ENCODE peak calls at places on chromosomes 12 and 14, in four cellular contexts. One of them, this sample, is unnamed. For H3K27me3, the result is how much of the 10 kb centered on the place peaks cover.

GRCh38 chr14:75079521-75079920 is 10.1 kb downstream of the ZC2HC1C start:
- DNase-seq in Caco-2: no peak
- DNase-seq in heart right ventricle: no peak
- DNase-seq in ovary: no peak
- DNase-seq in this sample: no peak

GRCh38 chr12:12788675-12789368 is 3.4 kb downstream of the APOLD1 start:
- DNase-seq in Caco-2: peak
- DNase-seq in ovary: peak
- DNase-seq in heart right ventricle: peak
- DNase-seq in this sample: no peak

GRCh38 chr14:49594347-49595089 is 4.2 kb upstream of the LRR1 start:
- DNase-seq in ovary: no peak
- DNase-seq in Caco-2: peak
- DNase-seq in heart right ventricle: no peak
- DNase-seq in this sample: no peak

GRCh38 chr14:22549981-22550670 is 38.9 kb downstream of the DAD1 start:
- DNase-seq in Caco-2: no peak
- DNase-seq in heart right ventricle: no peak
- DNase-seq in ovary: no peak
- DNase-seq in this sample: no peak

GRCh38 chr14:91323671-91324605 is 79.4 kb upstream of the GPR68 start:
- DNase-seq in heart right ventricle: peak
- DNase-seq in ovary: peak
- DNase-seq in Caco-2: peak
- DNase-seq in this sample: peak

GRCh38 chr14:59343585-59343984 is 121.6 kb downstream of the GPR135 start:
- DNase-seq in Caco-2: no peak
- DNase-seq in ovary: no peak
- DNase-seq in heart right ventricle: peak
- DNase-seq in this sample: no peak

GRCh38 chr14:38882533-38882932 is 220.5 kb downstream of the SEC23A start:
- DNase-seq in ovary: no peak
- DNase-seq in Caco-2: no peak
- DNase-seq in heart right ventricle: no peak
- DNase-seq in this sample: no peak

GRCh38 chr12:25119020-25119419 is 75.9 kb downstream of the DNAI7 start:
- DNase-seq in ovary: no peak
- DNase-seq in Caco-2: no peak
- DNase-seq in heart right ventricle: no peak
- DNase-seq in this sample: no peak

GRCh38 chr14:45089813-45090212 is 5.9 kb downstream of the PRPF39 start:
- DNase-seq in Caco-2: no peak
- DNase-seq in ovary: no peak
- DNase-seq in heart right ventricle: no peak
- DNase-seq in this sample: no peak

GRCh38 chr14:30223385-30223785 is 295.7 kb upstream of the PRKD1 start:
- DNase-seq in ovary: peak
- DNase-seq in Caco-2: no peak
- DNase-seq in heart right ventricle: peak
- DNase-seq in this sample: peak

GRCh38 chr12:12221560-12221959 is 45.3 kb downstream of the LRP6 start:
- DNase-seq in ovary: no peak
- DNase-seq in heart right ventricle: no peak
- DNase-seq in Caco-2: no peak
- DNase-seq in this sample: no peak

GRCh38 chr12:6612247-6612646 is 5.1 kb upstream of the CHD4 start:
- DNase-seq in heart right ventricle: no peak
- DNase-seq in ovary: peak
- DNase-seq in Caco-2: no peak
- DNase-seq in this sample: no peak
- H3K4me3 ChIP-seq in heart right ventricle: no peak
- H3K4me3 ChIP-seq in ovary: no peak
- H3K4me3 ChIP-seq in Caco-2: no peak
- H3K4me3 ChIP-seq in this sample: no peak

GRCh38 chr12:83261998-83262397 is 575.3 kb downstream of the TMTC2 start:
- DNase-seq in Caco-2: no peak
- DNase-seq in heart right ventricle: no peak
- DNase-seq in ovary: no peak
- DNase-seq in this sample: no peak
- TF ChIP-seq CTCF in Caco-2: peak
- TF ChIP-seq CTCF in heart right ventricle: no peak
- TF ChIP-seq CTCF in ovary: no peak
- TF ChIP-seq CTCF in this sample: no peak

GRCh38 chr12:48981757-48982157 is 3.6 kb downstream of the WNT1 start:
- DNase-seq in ovary: no peak
- DNase-seq in Caco-2: no peak
- DNase-seq in heart right ventricle: no peak
- DNase-seq in this sample: no peak
- H3K27me3 ChIP-seq in ovary: under half
- H3K27me3 ChIP-seq in Caco-2: under half
- H3K27me3 ChIP-seq in heart right ventricle: half or more
- H3K27me3 ChIP-seq in this sample: half or more

GRCh38 chr12:124698211-124698997 is 131.0 kb upstream of the NCOR2 start:
- DNase-seq in Caco-2: no peak
- DNase-seq in heart right ventricle: peak
- DNase-seq in ovary: no peak
- DNase-seq in this sample: no peak

GRCh38 chr12:124702736-124703135 is 135.3 kb upstream of the NCOR2 start:
- DNase-seq in ovary: no peak
- DNase-seq in Caco-2: no peak
- DNase-seq in heart right ventricle: no peak
- DNase-seq in this sample: no peak

GRCh38 chr12:124698998-124699305 is 131.5 kb upstream of the NCOR2 start:
- DNase-seq in ovary: no peak
- DNase-seq in heart right ventricle: no peak
- DNase-seq in Caco-2: no peak
- DNase-seq in this sample: no peak

GRCh38 chr12:124700810-124701594 is 133.6 kb upstream of the NCOR2 start:
- DNase-seq in Caco-2: peak
- DNase-seq in ovary: no peak
- DNase-seq in heart right ventricle: no peak
- DNase-seq in this sample: no peak

DNA sequence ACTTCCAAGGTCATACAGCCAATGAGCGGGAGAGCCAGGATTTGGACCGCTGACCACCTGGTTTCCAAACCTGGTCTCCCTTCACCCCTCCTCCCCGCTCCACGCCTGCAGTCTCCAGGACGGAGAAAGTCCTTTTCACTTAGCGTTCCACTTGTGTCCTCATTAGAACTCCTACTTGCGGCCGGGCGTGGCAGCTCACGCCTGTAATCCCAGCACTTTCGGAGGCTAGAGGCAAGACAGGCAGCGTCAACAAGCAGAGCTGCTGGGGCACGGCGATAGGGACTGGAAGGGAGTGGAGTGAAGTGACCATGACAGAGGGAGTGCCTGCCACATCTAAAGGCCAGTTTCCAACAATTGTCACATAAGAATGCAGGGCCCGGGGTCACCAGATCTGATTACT is 132.5 kb upstream of the NCOR2 start:
- DNase-seq in Caco-2: no peak
- DNase-seq in heart right ventricle: no peak
- DNase-seq in ovary: no peak
- DNase-seq in this sample: no peak
- H3K4me3 ChIP-seq in Caco-2: no peak
- H3K4me3 ChIP-seq in heart right ventricle: no peak
- H3K4me3 ChIP-seq in ovary: no peak
- H3K4me3 ChIP-seq in this sample: no peak

DNA sequence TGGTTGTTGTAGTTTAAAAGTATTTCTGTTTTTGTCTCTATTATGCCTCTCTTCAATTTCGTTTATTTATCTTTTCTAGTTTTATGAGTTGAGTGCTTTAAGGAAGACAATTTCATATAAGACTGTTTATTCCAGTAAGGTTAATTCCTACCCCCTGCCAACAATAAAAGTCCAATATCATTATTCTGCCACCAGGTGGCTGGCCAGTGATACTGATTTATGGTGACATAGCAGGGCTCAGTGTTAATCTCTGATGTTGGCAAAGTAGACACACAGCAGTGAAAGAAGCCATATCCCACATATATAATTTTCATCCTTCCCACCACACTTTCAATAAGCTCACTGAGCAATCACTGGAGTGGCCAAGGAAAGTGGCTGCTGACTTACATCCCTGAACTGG is 69.0 kb upstream of the BMP4 start:
- DNase-seq in Caco-2: no peak
- DNase-seq in ovary: no peak
- DNase-seq in heart right ventricle: peak
- DNase-seq in this sample: no peak
- TF ChIP-seq CTCF in Caco-2: no peak
- TF ChIP-seq CTCF in ovary: no peak
- TF ChIP-seq CTCF in heart right ventricle: peak
- TF ChIP-seq CTCF in this sample: peak

GRCh38 chr14:81436296-81437138 is 36.4 kb upstream of the STON2 start:
- DNase-seq in Caco-2: peak
- DNase-seq in ovary: peak
- DNase-seq in heart right ventricle: peak
- DNase-seq in this sample: no peak

GRCh38 chr14:81434230-81434629 is 34.1 kb upstream of the STON2 start:
- DNase-seq in ovary: no peak
- DNase-seq in Caco-2: no peak
- DNase-seq in heart right ventricle: no peak
- DNase-seq in this sample: no peak

GRCh38 chr14:81433378-81433777 is 33.3 kb upstream of the STON2 start:
- DNase-seq in ovary: no peak
- DNase-seq in Caco-2: no peak
- DNase-seq in heart right ventricle: no peak
- DNase-seq in this sample: no peak

GRCh38 chr14:81435578-81436295 is 35.6 kb upstream of the STON2 start:
- DNase-seq in Caco-2: peak
- DNase-seq in ovary: peak
- DNase-seq in heart right ventricle: peak
- DNase-seq in this sample: no peak

DNA sequence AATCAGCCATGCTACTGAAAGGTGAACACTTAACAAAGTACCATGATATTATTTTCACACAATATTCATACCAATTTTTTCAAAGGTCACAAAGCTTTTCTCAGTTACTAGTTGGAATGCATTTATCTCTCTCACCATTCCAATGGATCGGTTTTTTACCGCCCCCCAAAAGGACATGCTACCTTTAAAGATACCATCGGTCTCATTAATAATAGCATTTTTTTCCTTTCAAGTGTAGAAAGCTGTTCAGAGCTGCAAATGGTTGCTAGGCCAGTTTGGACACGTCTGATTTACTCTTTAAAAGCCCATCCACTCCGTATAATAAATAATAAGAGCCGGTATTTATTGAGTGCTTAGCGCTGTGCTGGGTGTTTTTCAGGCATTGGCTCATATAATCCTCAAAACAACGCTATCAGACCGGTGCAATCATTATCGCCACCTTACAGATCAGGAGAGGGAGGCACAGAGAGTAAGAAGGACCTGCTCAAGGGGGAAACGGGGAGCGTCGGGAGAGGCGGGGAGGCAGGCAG is 35.0 kb upstream of the STON2 start:
- DNase-seq in Caco-2: no peak
- DNase-seq in heart right ventricle: no peak
- DNase-seq in ovary: no peak
- DNase-seq in this sample: no peak
- H3K27me3 ChIP-seq in Caco-2: under half
- H3K27me3 ChIP-seq in heart right ventricle: half or more
- H3K27me3 ChIP-seq in ovary: under half
- H3K27me3 ChIP-seq in this sample: under half

GRCh38 chr14:51657762-51658161 is 6.1 kb downstream of the FRMD6 start:
- DNase-seq in heart right ventricle: no peak
- DNase-seq in Caco-2: no peak
- DNase-seq in ovary: no peak
- DNase-seq in this sample: no peak
- H3K4me3 ChIP-seq in heart right ventricle: no peak
- H3K4me3 ChIP-seq in Caco-2: no peak
- H3K4me3 ChIP-seq in ovary: no peak
- H3K4me3 ChIP-seq in this sample: peak

GRCh38 chr12:119476951-119477350 is 116.6 kb upstream of the TMEM233 start:
- DNase-seq in Caco-2: no peak
- DNase-seq in heart right ventricle: no peak
- DNase-seq in ovary: no peak
- DNase-seq in this sample: no peak
- TF ChIP-seq CTCF in Caco-2: no peak
- TF ChIP-seq CTCF in heart right ventricle: no peak
- TF ChIP-seq CTCF in ovary: no peak
- TF ChIP-seq CTCF in this sample: no peak

GRCh38 chr12:131085816-131086591 is 132.3 kb downstream of the ADGRD1 start:
- DNase-seq in ovary: peak
- DNase-seq in heart right ventricle: no peak
- DNase-seq in Caco-2: peak
- DNase-seq in this sample: no peak
- H3K27me3 ChIP-seq in ovary: under half
- H3K27me3 ChIP-seq in heart right ventricle: under half
- H3K27me3 ChIP-seq in Caco-2: under half
- H3K27me3 ChIP-seq in this sample: under half

GRCh38 chr12:116880817-116881324 is 370 bp downstream of the HRK start:
- DNase-seq in Caco-2: peak
- DNase-seq in heart right ventricle: peak
- DNase-seq in ovary: no peak
- DNase-seq in this sample: no peak
- H3K4me3 ChIP-seq in Caco-2: peak
- H3K4me3 ChIP-seq in heart right ventricle: peak
- H3K4me3 ChIP-seq in ovary: peak
- H3K4me3 ChIP-seq in this sample: peak

This sample was measured in BJ.